ENCODE peak calls at places on chromosomes 16 and 17, in nine cellular contexts. D, I, G, V, E, N, U, H and K are unnamed samples.

GRCh38 chr17:1413281-1413791 is 13.3 kb upstream of the YWHAE start:
- DNase-seq in V (no peak), N (peak), H (peak), I (no peak), U (peak), G (no peak), D (peak), E (no peak), K (no peak)

GRCh38 chr17:48970865-48971687 is 2.7 kb upstream of the GIP start:
- DNase-seq in E (no peak), G (no peak), U (no peak), N (peak), V (no peak), H (no peak), D (no peak), I (no peak), K (no peak)

GRCh38 chr16:67389911-67390815 is 3.1 kb downstream of the TPPP3 start:
- DNase-seq in E (no peak), N (no peak), D (no peak), U (no peak), I (no peak), H (peak), V (no peak), G (no peak), K (no peak)

GRCh38 chr16:11621920-11622651 is 35.4 kb upstream of the LITAF start:
- DNase-seq in E (peak), H (peak), I (no peak), V (no peak), D (no peak), G (no peak), U (no peak), N (no peak), K (peak)

GRCh38 chr17:44779211-44780025 is 20.6 kb downstream of the ADAM11 start:
- DNase-seq in I (no peak), N (peak), D (peak), V (peak), U (peak), H (peak), G (peak), E (peak), K (peak)

GRCh38 chr16:81457326-81458133 is 12.9 kb downstream of the CMIP start:
- DNase-seq in E (no peak), I (peak), N (peak), G (no peak), D (peak), V (no peak), H (no peak), U (no peak), K (no peak)

GRCh38 chr17:76473541-76473985 is 6.2 kb downstream of the AANAT start:
- DNase-seq in G (peak), I (no peak), N (peak), D (peak), U (no peak), E (no peak), V (no peak), H (no peak), K (peak)

GRCh38 chr17:50355336-50355700 is 9.4 kb downstream of the XYLT2 start:
- DNase-seq in E (no peak), G (no peak), H (no peak), N (no peak), D (no peak), I (no peak), U (no peak), V (no peak), K (no peak)

GRCh38 chr17:691423-691822 is 23.2 kb downstream of the VPS53 start:
- DNase-seq in V (no peak), H (no peak), N (peak), G (no peak), U (no peak), E (no peak), D (peak), I (peak), K (no peak)

GRCh38 chr17:57672205-57672632 is 72.9 kb downstream of the CCDC182 start:
- DNase-seq in N (no peak), I (peak), H (no peak), G (no peak), V (no peak), D (peak), E (no peak), U (no peak), K (peak)

GRCh38 chr17:20896153-20896649 is 146.6 kb downstream of the USP22 start:
- DNase-seq in U (peak), G (no peak), H (peak), D (peak), E (peak), N (peak), V (no peak), I (no peak), K (no peak)

GRCh38 chr16:57795431-57795878 is 6.8 kb downstream of the KIFC3 start:
- DNase-seq in N (peak), D (peak), E (peak), H (no peak), U (peak), G (peak), V (no peak), I (no peak), K (peak)

GRCh38 chr17:1111599-1112443 is 68.0 kb downstream of the ABR start:
- DNase-seq in I (no peak), N (peak), G (no peak), E (no peak), H (peak), D (no peak), V (no peak), U (no peak), K (no peak)

GRCh38 chr17:8421571-8421970 is 14.1 kb upstream of the NDEL1 start:
- DNase-seq in N (peak), U (no peak), E (no peak), I (no peak), V (no peak), G (no peak), H (no peak), D (no peak), K (no peak)

GRCh38 chr17:42275527-42276358 is 448 bp downstream of the STAT5B start:
- DNase-seq in I (no peak), E (no peak), G (peak), U (no peak), V (no peak), N (no peak), H (peak), D (peak), K (peak)

GRCh38 chr16:63228259-63228658 is 1192.0 kb upstream of the CDH8 start:
- DNase-seq in V (no peak), N (no peak), E (no peak), U (no peak), H (no peak), D (no peak), I (no peak), G (no peak), K (no peak)

GRCh38 chr16:24609740-24610420 is 70.5 kb downstream of the RBBP6 start:
- DNase-seq in N (no peak), G (peak), H (peak), U (peak), I (peak), V (peak), E (no peak), D (peak), K (no peak)

GRCh38 chr16:59950431-59950830 is 1216.3 kb upstream of the GOT2 start:
- DNase-seq in N (no peak), I (no peak), H (no peak), G (no peak), E (no peak), V (no peak), D (no peak), U (no peak), K (no peak)

GRCh38 chr17:66625321-66625767 is 209.6 kb upstream of the CACNG5 start:
- DNase-seq in U (no peak), E (no peak), G (no peak), H (no peak), N (peak), I (no peak), D (peak), V (no peak), K (no peak)

GRCh38 chr17:65170839-65171238 is 33.7 kb downstream of the RGS9 start:
- DNase-seq in H (peak), E (no peak), D (peak), U (peak), I (no peak), N (peak), V (no peak), G (no peak), K (no peak)

GRCh38 chr17:49987681-49988441 is 7.2 kb downstream of the DLX3 start:
- DNase-seq in I (peak), N (peak), D (no peak), U (no peak), H (no peak), V (no peak), E (no peak), G (no peak), K (no peak)

GRCh38 chr17:72100445-72100844 is 20.4 kb upstream of the SOX9 start:
- DNase-seq in G (no peak), H (no peak), N (no peak), D (no peak), U (no peak), V (no peak), I (no peak), E (no peak), K (no peak)

GRCh38 chr17:32323784-32324590 is 18.0 kb downstream of the C17orf75 start:
- DNase-seq in G (no peak), H (no peak), E (no peak), U (peak), D (peak), V (no peak), N (no peak), I (no peak), K (no peak)

GRCh38 chr17:59620518-59621259 is 994 bp downstream of the CLTC start:
- DNase-seq in U (peak), E (peak), H (peak), I (no peak), V (no peak), D (peak), G (peak), N (peak), K (peak)

GRCh38 chr16:55470533-55471371 is 8.2 kb upstream of the MMP2 start:
- DNase-seq in D (peak), V (no peak), E (no peak), I (peak), G (no peak), N (no peak), H (no peak), U (no peak), K (no peak)

GRCh38 chr17:11598274-11599221 is at the start of gene DNAH9:
- DNase-seq in E (no peak), V (peak), I (no peak), H (peak), D (peak), G (peak), N (peak), U (peak), K (no peak)

GRCh38 chr17:28726396-28726911 is 421 bp upstream of the TLCD1 start:
- DNase-seq in U (no peak), I (no peak), V (no peak), E (peak), H (peak), D (peak), G (peak), N (peak), K (peak)

GRCh38 chr17:70084476-70084875 is 9.5 kb downstream of the KCNJ16 start:
- DNase-seq in U (no peak), V (no peak), N (no peak), E (no peak), H (no peak), G (no peak), I (no peak), D (peak), K (no peak)

GRCh38 chr16:46826618-46827017 is 4.4 kb downstream of the C16orf87 start:
- DNase-seq in I (no peak), D (peak), U (no peak), H (no peak), G (no peak), V (no peak), N (no peak), E (no peak), K (no peak)

GRCh38 chr16:81486555-81487061 is 42.0 kb downstream of the CMIP start:
- DNase-seq in E (no peak), H (peak), G (no peak), U (no peak), D (peak), N (no peak), V (no peak), I (peak), K (no peak)

DNA sequence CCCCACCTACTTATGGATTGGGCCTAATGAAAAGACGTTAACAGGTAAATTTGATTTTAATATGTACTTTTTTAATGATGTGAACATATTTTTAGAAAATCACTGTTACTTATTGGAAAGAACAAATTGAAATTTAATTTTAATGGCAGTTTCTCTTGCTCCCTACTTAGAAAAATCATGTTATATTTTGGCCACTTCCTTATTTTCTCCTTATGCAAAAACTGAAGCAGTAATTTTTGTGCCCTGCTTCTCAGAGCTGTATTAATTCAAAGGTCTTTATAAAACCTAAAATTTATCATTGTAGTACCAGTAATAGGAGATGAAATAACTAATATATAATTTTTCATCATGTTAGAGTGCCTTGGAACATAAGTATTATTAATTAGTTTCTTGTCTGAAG is 2.8 kb downstream of the ZPBP2 start:
- DNase-seq in N (no peak), E (no peak), D (no peak), I (no peak), G (no peak), H (no peak), V (no peak), U (no peak), K (no peak)
- TF ChIP-seq CTCF in N (no peak), E (no peak), D (no peak), I (no peak), G (no peak), H (no peak), V (no peak), U (no peak), K (no peak)

GRCh38 chr17:9594065-9594464 is 17.6 kb downstream of the CFAP52 start:
- DNase-seq in H (no peak), I (no peak), D (no peak), G (no peak), E (no peak), N (no peak), V (no peak), U (no peak), K (no peak)

DNA sequence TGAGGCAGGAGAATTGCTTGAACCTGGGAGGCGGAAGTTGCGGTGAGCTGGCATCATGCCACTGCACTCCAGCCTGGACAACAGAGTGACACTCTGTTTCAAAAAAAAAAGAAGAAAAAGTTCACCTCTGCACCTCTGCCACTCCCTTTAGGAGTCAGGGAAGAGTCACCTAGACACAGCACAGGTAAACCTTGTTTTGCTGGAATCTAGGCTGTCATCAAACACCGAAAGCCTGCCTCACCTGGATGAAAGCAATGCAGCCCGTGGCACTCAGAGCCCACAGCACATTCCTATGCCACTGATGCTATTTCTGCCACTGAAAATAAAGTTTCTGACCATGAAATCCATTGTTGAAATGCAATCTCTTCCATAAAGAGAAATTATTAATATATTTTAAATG is 22.2 kb downstream of the CFAP52 start:
- DNase-seq in I (no peak), N (no peak), H (no peak), G (no peak), V (no peak), E (no peak), U (no peak), D (no peak), K (no peak)
- TF ChIP-seq CTCF in I (no peak), N (no peak), H (no peak), G (no peak), V (no peak), E (no peak), U (no peak), D (no peak), K (no peak)

GRCh38 chr17:61463068-61463980 is 11.1 kb downstream of the TBX4 start:
- DNase-seq in E (no peak), V (no peak), G (peak), I (no peak), H (no peak), N (no peak), D (no peak), U (no peak), K (no peak)
- TF ChIP-seq CTCF in E (no peak), V (no peak), G (no peak), I (peak), H (no peak), N (no peak), D (peak), U (no peak), K (peak)

GRCh38 chr16:71880176-71880575 is 3.8 kb downstream of the ZNF821 start:
- DNase-seq in V (no peak), E (no peak), N (no peak), D (no peak), G (no peak), U (no peak), I (no peak), H (no peak), K (no peak)

GRCh38 chr16:71885261-71885650 is 1.3 kb upstream of the ZNF821 start:
- DNase-seq in E (no peak), D (no peak), U (no peak), I (no peak), V (no peak), H (no peak), N (no peak), G (no peak), K (no peak)

GRCh38 chr16:71883193-71883848 is 661 bp downstream of the ZNF821 start:
- DNase-seq in I (no peak), U (peak), V (peak), G (peak), H (peak), E (peak), D (peak), N (peak), K (peak)

GRCh38 chr16:71882505-71883192 is 1.3 kb downstream of the ZNF821 start:
- DNase-seq in G (peak), U (peak), H (no peak), I (no peak), E (peak), N (peak), V (no peak), D (peak), K (peak)

DNA sequence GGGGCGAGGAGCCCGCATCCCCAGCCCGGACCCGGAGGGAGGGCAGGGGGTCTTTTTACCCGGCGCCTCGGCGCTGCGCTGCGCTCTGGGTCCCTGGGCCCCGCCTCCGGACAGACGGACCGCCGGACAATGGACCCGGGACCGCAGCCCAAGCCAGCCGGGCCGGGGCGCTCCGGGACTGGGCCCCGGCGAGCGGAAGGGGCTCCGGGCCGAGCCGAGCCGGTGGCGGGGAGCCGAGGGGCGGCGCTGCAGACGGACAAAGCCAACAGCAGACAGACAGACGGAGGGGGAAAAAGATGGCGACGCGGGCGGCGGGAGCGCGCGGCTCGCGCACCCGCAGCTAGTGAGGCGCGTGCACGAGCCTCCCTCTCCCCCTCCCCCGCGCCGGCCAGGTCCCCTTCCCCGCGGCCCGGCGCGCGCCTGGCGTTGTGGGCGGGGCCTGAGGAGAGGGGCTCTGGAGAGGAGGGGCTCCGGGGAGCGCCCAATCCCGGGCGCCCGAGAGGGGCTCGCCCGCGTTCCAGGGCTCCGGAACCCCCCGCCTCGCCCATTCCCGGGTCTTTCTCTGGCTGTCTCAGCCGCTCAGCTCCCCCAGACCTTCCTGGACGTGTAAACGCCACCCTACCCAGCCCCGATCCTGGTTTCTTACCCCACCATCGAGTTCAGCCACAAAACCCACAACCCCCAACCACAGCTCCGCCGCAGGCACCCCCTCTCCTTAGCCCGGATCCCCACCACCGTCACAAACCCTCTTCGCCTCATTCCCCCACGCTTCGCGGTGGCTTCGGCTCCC is at the start of gene ZNF821:
- DNase-seq in I (no peak), G (peak), D (peak), N (peak), H (peak), V (peak), U (peak), E (peak), K (peak)
- TF ChIP-seq CTCF in I (peak), G (no peak), D (no peak), N (peak), H (peak), V (peak), U (no peak), E (no peak), K (peak)

DNA sequence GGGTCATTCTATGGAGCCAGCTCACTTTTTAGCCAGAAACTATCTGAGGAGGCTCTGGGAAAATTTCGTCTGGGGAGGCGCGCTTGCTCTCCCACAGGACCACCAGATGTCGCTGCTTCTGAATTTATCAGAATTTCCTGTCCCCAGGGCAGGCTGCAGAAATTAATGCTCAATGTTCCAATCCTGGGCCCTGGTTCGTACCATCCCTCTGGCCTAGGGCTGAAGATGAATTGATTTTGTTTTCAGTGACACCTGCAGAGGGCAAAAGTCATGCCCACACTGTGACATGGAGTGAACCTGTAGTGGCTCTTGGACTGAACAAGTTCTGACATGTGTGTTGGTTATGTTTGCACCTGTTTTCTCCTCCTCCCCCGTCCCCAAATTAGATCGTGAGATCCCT is 482.6 kb downstream of the NPIPA7 start:
- DNase-seq in N (peak), I (peak), V (peak), U (peak), G (peak), D (peak), E (peak), H (peak), K (peak)
- TF ChIP-seq CTCF in N (peak), I (peak), V (peak), U (peak), G (peak), D (peak), E (peak), H (peak), K (peak)

GRCh38 chr16:89453662-89454321 is 36.6 kb downstream of the ANKRD11 start:
- DNase-seq in I (no peak), U (peak), E (no peak), G (no peak), D (no peak), H (peak), N (peak), V (no peak), K (no peak)
- TF ChIP-seq CTCF in I (peak), U (no peak), E (no peak), G (peak), D (peak), H (peak), N (no peak), V (no peak), K (peak)